ENCODE peak calls at places on chromosomes 4 and X, in five cellular contexts. One of them, this sample, is unnamed.

GRCh38 chrX:40423299-40423698 is 157.5 kb upstream of the ATP6AP2 start:
- DNase-seq in OCI-LY7: no peak
- DNase-seq in stimulated activated CD8-positive, alpha-beta memory T cell treated with anti-CD3 and anti-CD28 coated beads, Interleukin-15, amount 100 ng/mL, for 48 hours: no peak
- DNase-seq in erythroblast: no peak
- DNase-seq in AG04449: no peak
- DNase-seq in this sample: no peak

GRCh38 chr4:56764775-56765174 is 56.7 kb downstream of the SPINK2 start:
- DNase-seq in OCI-LY7: no peak
- DNase-seq in stimulated activated CD8-positive, alpha-beta memory T cell treated with anti-CD3 and anti-CD28 coated beads, Interleukin-15, amount 100 ng/mL, for 48 hours: no peak
- DNase-seq in erythroblast: no peak
- DNase-seq in AG04449: no peak
- DNase-seq in this sample: no peak

GRCh38 chrX:31500920-31501319 is 429.1 kb upstream of the FTHL17 start:
- DNase-seq in OCI-LY7: no peak
- DNase-seq in stimulated activated CD8-positive, alpha-beta memory T cell treated with anti-CD3 and anti-CD28 coated beads, Interleukin-15, amount 100 ng/mL, for 48 hours: no peak
- DNase-seq in erythroblast: no peak
- DNase-seq in AG04449: peak
- DNase-seq in this sample: no peak

GRCh38 chr4:139950568-139950967 is 203.4 kb downstream of the MAML3 start:
- DNase-seq in OCI-LY7: no peak
- DNase-seq in stimulated activated CD8-positive, alpha-beta memory T cell treated with anti-CD3 and anti-CD28 coated beads, Interleukin-15, amount 100 ng/mL, for 48 hours: peak
- DNase-seq in erythroblast: no peak
- DNase-seq in AG04449: peak
- DNase-seq in this sample: no peak

GRCh38 chr4:143489116-143489515 is 24.4 kb upstream of the SMARCA5 start:
- DNase-seq in OCI-LY7: no peak
- DNase-seq in stimulated activated CD8-positive, alpha-beta memory T cell treated with anti-CD3 and anti-CD28 coated beads, Interleukin-15, amount 100 ng/mL, for 48 hours: no peak
- DNase-seq in erythroblast: no peak
- DNase-seq in AG04449: no peak
- DNase-seq in this sample: no peak

GRCh38 chr4:150181536-150181935 is 103.3 kb downstream of the DCLK2 start:
- DNase-seq in OCI-LY7: no peak
- DNase-seq in stimulated activated CD8-positive, alpha-beta memory T cell treated with anti-CD3 and anti-CD28 coated beads, Interleukin-15, amount 100 ng/mL, for 48 hours: no peak
- DNase-seq in erythroblast: no peak
- DNase-seq in AG04449: no peak
- DNase-seq in this sample: no peak

GRCh38 chr4:158250321-158250720 is 40.0 kb downstream of the TMEM144 start:
- DNase-seq in OCI-LY7: no peak
- DNase-seq in stimulated activated CD8-positive, alpha-beta memory T cell treated with anti-CD3 and anti-CD28 coated beads, Interleukin-15, amount 100 ng/mL, for 48 hours: no peak
- DNase-seq in erythroblast: no peak
- DNase-seq in AG04449: no peak
- DNase-seq in this sample: no peak

GRCh38 chrX:11558972-11559371 is 106.7 kb downstream of the ARHGAP6 start:
- DNase-seq in OCI-LY7: peak
- DNase-seq in stimulated activated CD8-positive, alpha-beta memory T cell treated with anti-CD3 and anti-CD28 coated beads, Interleukin-15, amount 100 ng/mL, for 48 hours: peak
- DNase-seq in erythroblast: peak
- DNase-seq in AG04449: no peak
- DNase-seq in this sample: peak

GRCh38 chr4:165079476-165079875 is 25.8 kb downstream of the TRIM75 start:
- DNase-seq in OCI-LY7: no peak
- DNase-seq in stimulated activated CD8-positive, alpha-beta memory T cell treated with anti-CD3 and anti-CD28 coated beads, Interleukin-15, amount 100 ng/mL, for 48 hours: no peak
- DNase-seq in erythroblast: no peak
- DNase-seq in AG04449: no peak
- DNase-seq in this sample: no peak

GRCh38 chr4:10051536-10052135 is 30.3 kb upstream of the SLC2A9 start:
- DNase-seq in OCI-LY7: no peak
- DNase-seq in stimulated activated CD8-positive, alpha-beta memory T cell treated with anti-CD3 and anti-CD28 coated beads, Interleukin-15, amount 100 ng/mL, for 48 hours: no peak
- DNase-seq in erythroblast: no peak
- DNase-seq in AG04449: no peak
- DNase-seq in this sample: no peak

GRCh38 chr4:147596976-147597375 is 20.2 kb upstream of the TMEM184C start:
- DNase-seq in OCI-LY7: no peak
- DNase-seq in stimulated activated CD8-positive, alpha-beta memory T cell treated with anti-CD3 and anti-CD28 coated beads, Interleukin-15, amount 100 ng/mL, for 48 hours: no peak
- DNase-seq in erythroblast: no peak
- DNase-seq in AG04449: no peak
- DNase-seq in this sample: no peak

GRCh38 chrX:78329486-78329885 is 2.1 kb upstream of the CYSLTR1 start:
- DNase-seq in OCI-LY7: no peak
- DNase-seq in stimulated activated CD8-positive, alpha-beta memory T cell treated with anti-CD3 and anti-CD28 coated beads, Interleukin-15, amount 100 ng/mL, for 48 hours: no peak
- DNase-seq in erythroblast: no peak
- DNase-seq in AG04449: no peak
- DNase-seq in this sample: peak

GRCh38 chr4:680931-681645 is 6.7 kb downstream of the MYL5 start:
- DNase-seq in OCI-LY7: no peak
- DNase-seq in stimulated activated CD8-positive, alpha-beta memory T cell treated with anti-CD3 and anti-CD28 coated beads, Interleukin-15, amount 100 ng/mL, for 48 hours: peak
- DNase-seq in erythroblast: peak
- DNase-seq in AG04449: no peak
- DNase-seq in this sample: peak

GRCh38 chr4:83772680-83773079 is 236.8 kb downstream of the GPAT3 start:
- DNase-seq in OCI-LY7: no peak
- DNase-seq in stimulated activated CD8-positive, alpha-beta memory T cell treated with anti-CD3 and anti-CD28 coated beads, Interleukin-15, amount 100 ng/mL, for 48 hours: no peak
- DNase-seq in erythroblast: no peak
- DNase-seq in AG04449: no peak
- DNase-seq in this sample: no peak

GRCh38 chr4:82381661-82382284 is 8.0 kb upstream of the HNRNPD start:
- DNase-seq in OCI-LY7: no peak
- DNase-seq in stimulated activated CD8-positive, alpha-beta memory T cell treated with anti-CD3 and anti-CD28 coated beads, Interleukin-15, amount 100 ng/mL, for 48 hours: no peak
- DNase-seq in erythroblast: no peak
- DNase-seq in AG04449: no peak
- DNase-seq in this sample: no peak

GRCh38 chr4:169286562-169287301 is 16.0 kb upstream of the SH3RF1 start:
- DNase-seq in OCI-LY7: no peak
- DNase-seq in stimulated activated CD8-positive, alpha-beta memory T cell treated with anti-CD3 and anti-CD28 coated beads, Interleukin-15, amount 100 ng/mL, for 48 hours: no peak
- DNase-seq in erythroblast: no peak
- DNase-seq in AG04449: no peak
- DNase-seq in this sample: no peak

GRCh38 chr4:89203902-89204301 is 92.6 kb downstream of the TIGD2 start:
- DNase-seq in OCI-LY7: no peak
- DNase-seq in stimulated activated CD8-positive, alpha-beta memory T cell treated with anti-CD3 and anti-CD28 coated beads, Interleukin-15, amount 100 ng/mL, for 48 hours: no peak
- DNase-seq in erythroblast: no peak
- DNase-seq in AG04449: no peak
- DNase-seq in this sample: no peak

GRCh38 chr4:189787216-189788031 is 153.2 kb upstream of the FRG1 start:
- DNase-seq in OCI-LY7: no peak
- DNase-seq in stimulated activated CD8-positive, alpha-beta memory T cell treated with anti-CD3 and anti-CD28 coated beads, Interleukin-15, amount 100 ng/mL, for 48 hours: no peak
- DNase-seq in erythroblast: no peak
- DNase-seq in AG04449: no peak
- DNase-seq in this sample: no peak

GRCh38 chrX:131235768-131236167 is 53.3 kb downstream of the IGSF1 start:
- DNase-seq in OCI-LY7: no peak
- DNase-seq in stimulated activated CD8-positive, alpha-beta memory T cell treated with anti-CD3 and anti-CD28 coated beads, Interleukin-15, amount 100 ng/mL, for 48 hours: no peak
- DNase-seq in erythroblast: no peak
- DNase-seq in AG04449: no peak
- DNase-seq in this sample: no peak

GRCh38 chr4:61380865-61381264 is 180.7 kb downstream of the ADGRL3 start:
- DNase-seq in OCI-LY7: no peak
- DNase-seq in stimulated activated CD8-positive, alpha-beta memory T cell treated with anti-CD3 and anti-CD28 coated beads, Interleukin-15, amount 100 ng/mL, for 48 hours: no peak
- DNase-seq in erythroblast: no peak
- DNase-seq in AG04449: no peak
- DNase-seq in this sample: no peak

GRCh38 chr4:153022233-153022632 is 86.1 kb downstream of the FHDC1 start:
- DNase-seq in OCI-LY7: no peak
- DNase-seq in stimulated activated CD8-positive, alpha-beta memory T cell treated with anti-CD3 and anti-CD28 coated beads, Interleukin-15, amount 100 ng/mL, for 48 hours: no peak
- DNase-seq in erythroblast: peak
- DNase-seq in AG04449: no peak
- DNase-seq in this sample: no peak

GRCh38 chrX:1012678-1013300 is 199.7 kb downstream of the CRLF2 start:
- DNase-seq in OCI-LY7: no peak
- DNase-seq in stimulated activated CD8-positive, alpha-beta memory T cell treated with anti-CD3 and anti-CD28 coated beads, Interleukin-15, amount 100 ng/mL, for 48 hours: no peak
- DNase-seq in erythroblast: no peak
- DNase-seq in AG04449: no peak
- DNase-seq in this sample: no peak

GRCh38 chr4:138269175-138269574 is 27.0 kb upstream of the SLC7A11 start:
- DNase-seq in OCI-LY7: no peak
- DNase-seq in stimulated activated CD8-positive, alpha-beta memory T cell treated with anti-CD3 and anti-CD28 coated beads, Interleukin-15, amount 100 ng/mL, for 48 hours: no peak
- DNase-seq in erythroblast: no peak
- DNase-seq in AG04449: no peak
- DNase-seq in this sample: no peak

GRCh38 chr4:5808081-5808741 is 84.7 kb downstream of the CRMP1 start:
- DNase-seq in OCI-LY7: no peak
- DNase-seq in stimulated activated CD8-positive, alpha-beta memory T cell treated with anti-CD3 and anti-CD28 coated beads, Interleukin-15, amount 100 ng/mL, for 48 hours: no peak
- DNase-seq in erythroblast: no peak
- DNase-seq in AG04449: no peak
- DNase-seq in this sample: no peak

GRCh38 chr4:120769227-120769626 is 153.3 kb downstream of the PRDM5 start:
- DNase-seq in OCI-LY7: no peak
- DNase-seq in stimulated activated CD8-positive, alpha-beta memory T cell treated with anti-CD3 and anti-CD28 coated beads, Interleukin-15, amount 100 ng/mL, for 48 hours: no peak
- DNase-seq in erythroblast: no peak
- DNase-seq in AG04449: peak
- DNase-seq in this sample: no peak

GRCh38 chr4:87465739-87466366 is 43.5 kb downstream of the NUDT9 start:
- DNase-seq in OCI-LY7: peak
- DNase-seq in stimulated activated CD8-positive, alpha-beta memory T cell treated with anti-CD3 and anti-CD28 coated beads, Interleukin-15, amount 100 ng/mL, for 48 hours: no peak
- DNase-seq in erythroblast: peak
- DNase-seq in AG04449: peak
- DNase-seq in this sample: peak

GRCh38 chr4:39825090-39825489 is 127.2 kb downstream of the UBE2K start:
- DNase-seq in OCI-LY7: no peak
- DNase-seq in stimulated activated CD8-positive, alpha-beta memory T cell treated with anti-CD3 and anti-CD28 coated beads, Interleukin-15, amount 100 ng/mL, for 48 hours: no peak
- DNase-seq in erythroblast: no peak
- DNase-seq in AG04449: no peak
- DNase-seq in this sample: no peak

GRCh38 chrX:120380699-120381098 is 18.8 kb downstream of the ATP1B4 start:
- DNase-seq in OCI-LY7: peak
- DNase-seq in stimulated activated CD8-positive, alpha-beta memory T cell treated with anti-CD3 and anti-CD28 coated beads, Interleukin-15, amount 100 ng/mL, for 48 hours: no peak
- DNase-seq in erythroblast: peak
- DNase-seq in AG04449: no peak
- DNase-seq in this sample: peak

GRCh38 chr4:41145571-41146078 is 68.7 kb downstream of the APBB2 start:
- DNase-seq in OCI-LY7: peak
- DNase-seq in stimulated activated CD8-positive, alpha-beta memory T cell treated with anti-CD3 and anti-CD28 coated beads, Interleukin-15, amount 100 ng/mL, for 48 hours: no peak
- DNase-seq in erythroblast: no peak
- DNase-seq in AG04449: no peak
- DNase-seq in this sample: no peak

GRCh38 chr4:95066011-95066410 is 308.3 kb downstream of the BMPR1B start:
- DNase-seq in OCI-LY7: no peak
- DNase-seq in stimulated activated CD8-positive, alpha-beta memory T cell treated with anti-CD3 and anti-CD28 coated beads, Interleukin-15, amount 100 ng/mL, for 48 hours: no peak
- DNase-seq in erythroblast: no peak
- DNase-seq in AG04449: no peak
- DNase-seq in this sample: no peak

GRCh38 chr4:2048831-2049230 is 10.3 kb upstream of the NAT8L start:
- DNase-seq in OCI-LY7: no peak
- DNase-seq in stimulated activated CD8-positive, alpha-beta memory T cell treated with anti-CD3 and anti-CD28 coated beads, Interleukin-15, amount 100 ng/mL, for 48 hours: no peak
- DNase-seq in erythroblast: no peak
- DNase-seq in AG04449: no peak
- DNase-seq in this sample: no peak

GRCh38 chr4:100041646-100042045 is 91.6 kb upstream of the H2AZ1 start:
- DNase-seq in OCI-LY7: no peak
- DNase-seq in stimulated activated CD8-positive, alpha-beta memory T cell treated with anti-CD3 and anti-CD28 coated beads, Interleukin-15, amount 100 ng/mL, for 48 hours: no peak
- DNase-seq in erythroblast: no peak
- DNase-seq in AG04449: no peak
- DNase-seq in this sample: no peak

GRCh38 chr4:8103421-8103820 is 55.2 kb downstream of the ABLIM2 start:
- DNase-seq in OCI-LY7: no peak
- DNase-seq in stimulated activated CD8-positive, alpha-beta memory T cell treated with anti-CD3 and anti-CD28 coated beads, Interleukin-15, amount 100 ng/mL, for 48 hours: no peak
- DNase-seq in erythroblast: no peak
- DNase-seq in AG04449: no peak
- DNase-seq in this sample: no peak

GRCh38 chrX:11059923-11060322 is 51.2 kb upstream of the HCCS start:
- DNase-seq in OCI-LY7: no peak
- DNase-seq in stimulated activated CD8-positive, alpha-beta memory T cell treated with anti-CD3 and anti-CD28 coated beads, Interleukin-15, amount 100 ng/mL, for 48 hours: no peak
- DNase-seq in erythroblast: no peak
- DNase-seq in AG04449: no peak
- DNase-seq in this sample: no peak

GRCh38 chr4:85807247-85807915 is 332.4 kb downstream of the ARHGAP24 start:
- DNase-seq in OCI-LY7: no peak
- DNase-seq in stimulated activated CD8-positive, alpha-beta memory T cell treated with anti-CD3 and anti-CD28 coated beads, Interleukin-15, amount 100 ng/mL, for 48 hours: no peak
- DNase-seq in erythroblast: no peak
- DNase-seq in AG04449: no peak
- DNase-seq in this sample: no peak

GRCh38 chrX:68901512-68901911 is 72.7 kb downstream of the EFNB1 start:
- DNase-seq in OCI-LY7: no peak
- DNase-seq in stimulated activated CD8-positive, alpha-beta memory T cell treated with anti-CD3 and anti-CD28 coated beads, Interleukin-15, amount 100 ng/mL, for 48 hours: no peak
- DNase-seq in erythroblast: no peak
- DNase-seq in AG04449: no peak
- DNase-seq in this sample: no peak

GRCh38 chrX:129637217-129638109 is 17.3 kb downstream of the APLN start:
- DNase-seq in OCI-LY7: peak
- DNase-seq in stimulated activated CD8-positive, alpha-beta memory T cell treated with anti-CD3 and anti-CD28 coated beads, Interleukin-15, amount 100 ng/mL, for 48 hours: peak
- DNase-seq in erythroblast: peak
- DNase-seq in AG04449: no peak
- DNase-seq in this sample: peak

GRCh38 chr4:135515295-135515694 is 1313.7 kb upstream of the PABPC4L start:
- DNase-seq in OCI-LY7: no peak
- DNase-seq in stimulated activated CD8-positive, alpha-beta memory T cell treated with anti-CD3 and anti-CD28 coated beads, Interleukin-15, amount 100 ng/mL, for 48 hours: no peak
- DNase-seq in erythroblast: no peak
- DNase-seq in AG04449: no peak
- DNase-seq in this sample: no peak